ENCODE peak calls at places on chromosomes 3 and 15, in nine cellular contexts. J is heart left ventricle, Y is endodermal cell, E is left ventricle myocardium inferior, W is neural progenitor cell, H is PC-9, C is Panc1, N is colonic mucosa, R is AG04449. G is an unnamed sample.

GRCh38 chr3:45362768-45363167 is 25.6 kb upstream of the LARS2 start:
- DNase-seq in W (no peak), J (no peak), E (no peak), H (no peak), Y (no peak), C (no peak), N (no peak), R (no peak), G (peak; percentile 48)

GRCh38 chr3:79040701-79041100 is 727.1 kb downstream of the ROBO1 start:
- DNase-seq in J (no peak), Y (no peak), C (no peak), E (no peak), R (peak; percentile 58), W (no peak), N (no peak), H (no peak), G (no peak)

GRCh38 chr15:36090276-36090946 is 489.0 kb upstream of the CDIN1 start:
- DNase-seq in C (no peak), E (no peak), W (no peak), J (no peak), Y (no peak), H (no peak), N (no peak), R (no peak), G (no peak)

GRCh38 chr3:11556234-11556633 is 87.5 kb downstream of the VGLL4 start:
- DNase-seq in N (no peak), Y (no peak), E (peak; percentile 19), C (no peak), W (no peak), R (no peak), H (no peak), J (no peak), G (peak; percentile 43)

GRCh38 chr3:43171770-43172169 is 65.9 kb upstream of the POMGNT2 start:
- DNase-seq in R (no peak), W (no peak), C (no peak), J (no peak), Y (no peak), H (no peak), N (no peak), E (no peak), G (no peak)

GRCh38 chr3:189233225-189233858 is 61.6 kb downstream of the TPRG1 start:
- DNase-seq in H (peak; percentile 74), J (peak; percentile 33), W (peak; percentile 75), N (peak; percentile 79), E (peak; percentile 25), C (peak; percentile 18), R (peak; percentile 14), Y (peak; percentile 84), G (peak; percentile 49)

GRCh38 chr3:128492353-128493220 is at the start of gene GATA2:
- DNase-seq in C (no peak), J (peak; percentile 25), H (no peak), W (peak; percentile 81), R (no peak), N (no peak), Y (peak; percentile 81), E (no peak), G (no peak)

GRCh38 chr15:58678683-58679082 is 70.8 kb downstream of the ADAM10 start:
- DNase-seq in H (no peak), J (no peak), C (no peak), Y (no peak), N (no peak), R (no peak), W (no peak), E (no peak), G (no peak)

GRCh38 chr3:158727499-158728377 is 4.5 kb downstream of the RARRES1 start:
- DNase-seq in H (peak; percentile 54), C (no peak), N (peak; percentile 80), J (peak; percentile 54), W (peak; percentile 71), Y (peak; percentile 73), R (no peak), E (no peak), G (no peak)

GRCh38 chr3:168025076-168025475 is 70.6 kb downstream of the GOLIM4 start:
- DNase-seq in R (no peak), C (no peak), W (no peak), J (no peak), N (no peak), E (no peak), H (no peak), Y (no peak), G (no peak)

GRCh38 chr3:128486692-128487537 is 6.1 kb downstream of the GATA2 start:
- DNase-seq in C (no peak), W (peak; percentile 62), R (no peak), E (no peak), Y (peak; percentile 83), N (no peak), J (peak; percentile 54), H (peak; percentile 45), G (peak; percentile 46)

GRCh38 chr3:171320721-171321120 is 139.5 kb downstream of the TNIK start:
- DNase-seq in E (no peak), C (no peak), N (no peak), H (no peak), J (peak; percentile 65), Y (no peak), R (no peak), W (no peak), G (no peak)

GRCh38 chr15:47184405-47185221 is 532.7 kb upstream of the SEMA6D start:
- DNase-seq in C (no peak), H (no peak), E (peak; percentile 17), Y (peak; percentile 85), N (no peak), J (no peak), R (no peak), W (peak; percentile 66), G (no peak)

GRCh38 chr3:73868688-73869315 is 244.1 kb upstream of the PDZRN3 start:
- DNase-seq in H (no peak), J (no peak), Y (peak; percentile 72), R (peak; percentile 3), E (no peak), W (peak; percentile 52), N (peak; percentile 40), C (no peak), G (no peak)

GRCh38 chr3:172512363-172512762 is 10.9 kb downstream of the TNFSF10 start:
- DNase-seq in Y (no peak), C (no peak), E (peak; percentile 60), R (no peak), W (no peak), H (no peak), N (peak; percentile 66), J (peak; percentile 59), G (peak; percentile 84)

GRCh38 chr3:113516115-113516505 is 1.2 kb upstream of the SPICE1 start:
- DNase-seq in W (peak; percentile 9), N (peak; percentile 39), R (no peak), E (no peak), C (no peak), J (no peak), Y (no peak), H (no peak), G (no peak)

GRCh38 chr3:14806641-14807263 is 12.0 kb upstream of the FGD5 start:
- DNase-seq in W (no peak), R (no peak), C (no peak), Y (no peak), J (no peak), N (no peak), E (no peak), H (no peak), G (peak; percentile 66)

GRCh38 chr3:194675680-194676079 is 3.7 kb upstream of the LSG1 start:
- DNase-seq in Y (no peak), R (no peak), W (no peak), C (no peak), E (no peak), N (no peak), H (no peak), J (no peak), G (no peak)

GRCh38 chr3:156010829-156011228 is 109.5 kb upstream of the KCNAB1 start:
- DNase-seq in H (peak; percentile 25), C (no peak), N (no peak), W (peak; percentile 56), Y (peak; percentile 74), R (no peak), E (no peak), J (no peak), G (no peak)
- TF ChIP-seq CTCF in H (peak; percentile 67), C (peak; percentile 77), N (no peak), W (peak; percentile 73), Y (peak; percentile 85), R (no peak), E (peak; percentile 53), J (peak; percentile 16), G (peak; percentile 16)

GRCh38 chr15:68315495-68316007 is 38.0 kb downstream of the FEM1B start:
- DNase-seq in R (no peak), J (no peak), N (no peak), W (peak; percentile 62), E (no peak), Y (peak; percentile 72), H (no peak), C (no peak), G (no peak)
- TF ChIP-seq CTCF in R (no peak), J (no peak), N (no peak), W (no peak), E (no peak), Y (no peak), H (no peak), C (no peak), G (no peak)

DNA sequence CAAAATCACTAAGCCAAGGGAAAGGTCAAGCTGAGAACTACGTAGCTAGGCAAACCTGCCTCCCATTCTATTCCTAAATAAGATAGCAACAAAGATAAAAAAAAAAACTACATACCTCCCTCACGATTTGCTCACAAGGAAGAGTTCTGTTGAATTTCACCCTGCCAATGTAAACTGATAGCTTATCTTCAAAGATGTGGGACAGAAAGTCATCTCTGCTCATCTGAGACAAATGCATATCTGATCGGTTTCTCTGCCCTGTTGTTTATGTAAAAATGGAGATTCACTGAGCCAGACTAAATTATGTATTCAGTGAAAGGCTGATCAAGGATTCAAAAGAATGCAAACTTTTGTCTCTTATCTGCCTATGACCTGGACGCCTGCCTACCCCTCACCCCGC is 11.2 kb downstream of the PYGO1 start:
- DNase-seq in N (no peak), J (no peak), C (no peak), R (no peak), W (no peak), H (no peak), E (no peak), Y (no peak), G (no peak)
- TF ChIP-seq CTCF in N (no peak), J (no peak), C (no peak), R (no peak), W (no peak), H (no peak), E (no peak), Y (no peak), G (no peak)

DNA sequence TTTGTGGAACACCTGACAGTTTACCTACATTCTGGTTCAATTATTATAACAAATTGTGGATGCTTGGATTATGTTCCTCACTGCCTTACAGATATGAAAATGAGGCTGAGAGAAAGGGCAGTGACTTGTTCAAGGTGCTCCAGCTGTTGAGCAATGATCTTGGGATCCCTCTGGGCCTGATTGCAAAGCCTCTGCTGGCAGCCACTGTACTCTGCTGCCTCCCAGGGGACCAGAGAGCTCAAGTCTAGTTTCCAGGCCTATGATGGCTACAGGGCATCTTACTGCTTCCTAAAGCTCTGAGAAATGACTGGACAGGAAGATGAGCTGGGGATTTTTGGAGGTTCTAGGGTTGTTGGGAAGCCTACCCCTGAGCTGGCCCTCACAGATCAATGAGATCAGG is 2.3 kb upstream of the SHC4 start:
- DNase-seq in E (no peak), Y (no peak), C (no peak), J (no peak), R (no peak), H (no peak), W (no peak), N (no peak), G (no peak)
- TF ChIP-seq CTCF in E (no peak), Y (peak; percentile 62), C (peak; percentile 41), J (no peak), R (peak; percentile 5), H (peak; percentile 35), W (peak; percentile 19), N (no peak), G (no peak)

G was measured in lower lobe of right lung.